ENCODE peak calls at places on chromosome X, in four cellular contexts. One of them, this sample, is unnamed.
A peak's percentile ranks its signal among the peaks of the same experiment; 100 is the strongest.

GRCh38 chrX:148501121-148502066 is 977 bp downstream of the AFF2 start:
- DNase-seq in T-helper 9 cell: no peak
- DNase-seq in COLO829: no peak
- DNase-seq in astrocyte of the spinal cord: no peak
- DNase-seq in this sample: no peak

GRCh38 chrX:24371391-24371972 is 11.0 kb downstream of the SUPT20HL1 start:
- DNase-seq in T-helper 9 cell: peak; percentile 48
- DNase-seq in COLO829: peak; percentile 13
- DNase-seq in astrocyte of the spinal cord: peak; percentile 56
- DNase-seq in this sample: peak; percentile 75

GRCh38 chrX:17375631-17376380 is 806 bp downstream of the NHS start:
- DNase-seq in astrocyte of the spinal cord: peak; percentile 9
- DNase-seq in COLO829: no peak
- DNase-seq in T-helper 9 cell: no peak
- DNase-seq in this sample: peak; percentile 49

GRCh38 chrX:10350991-10351390 is 194.2 kb downstream of the CLCN4 start:
- DNase-seq in COLO829: peak; percentile 8
- DNase-seq in astrocyte of the spinal cord: peak; percentile 10
- DNase-seq in T-helper 9 cell: no peak
- DNase-seq in this sample: peak; percentile 21

GRCh38 chrX:65688403-65688881 is 21.0 kb downstream of the MSN start:
- DNase-seq in COLO829: no peak
- DNase-seq in T-helper 9 cell: no peak
- DNase-seq in astrocyte of the spinal cord: no peak
- DNase-seq in this sample: no peak

GRCh38 chrX:143437439-143437838 is 79.8 kb downstream of the SPANXN3 start:
- DNase-seq in COLO829: peak; percentile 8
- DNase-seq in astrocyte of the spinal cord: peak; percentile 11
- DNase-seq in T-helper 9 cell: no peak
- DNase-seq in this sample: no peak

GRCh38 chrX:50779694-50780093 is 34.3 kb downstream of the SHROOM4 start:
- DNase-seq in astrocyte of the spinal cord: no peak
- DNase-seq in T-helper 9 cell: no peak
- DNase-seq in COLO829: peak; percentile 67
- DNase-seq in this sample: no peak

GRCh38 chrX:129613596-129613995 is 41.2 kb downstream of the APLN start:
- DNase-seq in COLO829: no peak
- DNase-seq in T-helper 9 cell: no peak
- DNase-seq in astrocyte of the spinal cord: no peak
- DNase-seq in this sample: no peak

GRCh38 chrX:71450433-71451106 is 82.3 kb upstream of the OGT start:
- DNase-seq in COLO829: no peak
- DNase-seq in astrocyte of the spinal cord: no peak
- DNase-seq in T-helper 9 cell: no peak
- DNase-seq in this sample: no peak

GRCh38 chrX:103098488-103098887 is 5.5 kb upstream of the NXF3 start:
- DNase-seq in T-helper 9 cell: no peak
- DNase-seq in COLO829: no peak
- DNase-seq in astrocyte of the spinal cord: no peak
- DNase-seq in this sample: no peak

GRCh38 chrX:137567474-137568232 is 1.7 kb downstream of the ZIC3 start:
- DNase-seq in T-helper 9 cell: no peak
- DNase-seq in astrocyte of the spinal cord: peak; percentile 9
- DNase-seq in COLO829: no peak
- DNase-seq in this sample: no peak

GRCh38 chrX:17967888-17968287 is 106.8 kb upstream of the RAI2 start:
- DNase-seq in T-helper 9 cell: no peak
- DNase-seq in astrocyte of the spinal cord: no peak
- DNase-seq in COLO829: no peak
- DNase-seq in this sample: no peak

GRCh38 chrX:107429090-107429489 is 20.4 kb upstream of the FRMPD3 start:
- DNase-seq in COLO829: no peak
- DNase-seq in astrocyte of the spinal cord: no peak
- DNase-seq in T-helper 9 cell: no peak
- DNase-seq in this sample: peak; percentile 2

GRCh38 chrX:2423899-2424298 is 76.9 kb downstream of the DHRSX start:
- DNase-seq in astrocyte of the spinal cord: no peak
- DNase-seq in COLO829: no peak
- DNase-seq in T-helper 9 cell: no peak
- DNase-seq in this sample: no peak

GRCh38 chrX:56222473-56223000 is 9.6 kb upstream of the KLF8 start:
- DNase-seq in astrocyte of the spinal cord: no peak
- DNase-seq in T-helper 9 cell: no peak
- DNase-seq in COLO829: no peak
- DNase-seq in this sample: no peak

GRCh38 chrX:124217289-124218251 is 114.9 kb upstream of the TEX13D start:
- DNase-seq in astrocyte of the spinal cord: peak; percentile 37
- DNase-seq in T-helper 9 cell: peak; percentile 50
- DNase-seq in COLO829: peak; percentile 70
- DNase-seq in this sample: peak; percentile 40

GRCh38 chrX:86171366-86171765 is 23.1 kb downstream of the DACH2 start:
- DNase-seq in T-helper 9 cell: no peak
- DNase-seq in astrocyte of the spinal cord: peak; percentile 4
- DNase-seq in COLO829: no peak
- DNase-seq in this sample: peak; percentile 6

GRCh38 chrX:28552322-28552721 is 34.9 kb upstream of the IL1RAPL1 start:
- DNase-seq in T-helper 9 cell: no peak
- DNase-seq in COLO829: no peak
- DNase-seq in astrocyte of the spinal cord: no peak
- DNase-seq in this sample: no peak

GRCh38 chrX:153526040-153526439 is 8.6 kb downstream of the ATP2B3 start:
- DNase-seq in T-helper 9 cell: no peak
- DNase-seq in astrocyte of the spinal cord: no peak
- DNase-seq in COLO829: no peak
- DNase-seq in this sample: no peak

GRCh38 chrX:51802917-51803688 is 59.9 kb downstream of the GSPT2 start:
- DNase-seq in COLO829: peak; percentile 18
- DNase-seq in astrocyte of the spinal cord: peak; percentile 62
- DNase-seq in T-helper 9 cell: peak; percentile 7
- DNase-seq in this sample: peak; percentile 72

GRCh38 chrX:26651755-26652154 is 435.8 kb downstream of the MAGEB5 start:
- DNase-seq in T-helper 9 cell: no peak
- DNase-seq in COLO829: no peak
- DNase-seq in astrocyte of the spinal cord: no peak
- DNase-seq in this sample: no peak

GRCh38 chrX:40083120-40083978 is 14.4 kb downstream of the BCOR start:
- DNase-seq in COLO829: no peak
- DNase-seq in astrocyte of the spinal cord: no peak
- DNase-seq in T-helper 9 cell: no peak
- DNase-seq in this sample: peak; percentile 44

GRCh38 chrX:123184858-123185251 is 777 bp downstream of the GRIA3 start:
- DNase-seq in astrocyte of the spinal cord: no peak
- DNase-seq in COLO829: no peak
- DNase-seq in T-helper 9 cell: no peak
- DNase-seq in this sample: peak; percentile 58

GRCh38 chrX:87403551-87403950 is 114.1 kb upstream of the KLHL4 start:
- DNase-seq in T-helper 9 cell: no peak
- DNase-seq in COLO829: no peak
- DNase-seq in astrocyte of the spinal cord: no peak
- DNase-seq in this sample: no peak

GRCh38 chrX:20244936-20245335 is 21.8 kb downstream of the RPS6KA3 start:
- DNase-seq in COLO829: no peak
- DNase-seq in astrocyte of the spinal cord: peak; percentile 27
- DNase-seq in T-helper 9 cell: no peak
- DNase-seq in this sample: peak; percentile 49

GRCh38 chrX:97498093-97498492 is 614.4 kb downstream of the RPA4 start:
- DNase-seq in T-helper 9 cell: no peak
- DNase-seq in COLO829: no peak
- DNase-seq in astrocyte of the spinal cord: no peak
- DNase-seq in this sample: no peak

GRCh38 chrX:14753436-14753835 is 119.4 kb downstream of the FANCB start:
- DNase-seq in COLO829: no peak
- DNase-seq in astrocyte of the spinal cord: no peak
- DNase-seq in T-helper 9 cell: no peak
- DNase-seq in this sample: no peak

GRCh38 chrX:12895856-12896255 is 10.6 kb upstream of the TLR8 start:
- DNase-seq in astrocyte of the spinal cord: peak; percentile 1
- DNase-seq in T-helper 9 cell: no peak
- DNase-seq in COLO829: no peak
- DNase-seq in this sample: no peak

GRCh38 chrX:42992199-42992943 is 214.4 kb upstream of the PPP1R2C start:
- DNase-seq in COLO829: peak; percentile 4
- DNase-seq in T-helper 9 cell: no peak
- DNase-seq in astrocyte of the spinal cord: peak; percentile 3
- DNase-seq in this sample: no peak

GRCh38 chrX:37905436-37906147 is 58.2 kb upstream of the DYNLT3 start:
- DNase-seq in astrocyte of the spinal cord: peak; percentile 78
- DNase-seq in T-helper 9 cell: peak; percentile 0
- DNase-seq in COLO829: no peak
- DNase-seq in this sample: peak; percentile 75